ENCODE peak calls at places on chromosomes 6 and 20, in five cellular contexts. G, R, Y, W and B are unnamed samples.

GRCh38 chr6:135025775-135026174 is 28.8 kb downstream of the HBS1L start:
- DNase-seq in Y (no peak), R (no peak), W (no peak), G (no peak), B (no peak)

GRCh38 chr6:7051780-7052440 is 55.9 kb upstream of the RREB1 start:
- DNase-seq in G (peak), W (no peak), R (no peak), Y (no peak), B (no peak)

GRCh38 chr20:54029176-54029575 is 41.2 kb downstream of the BCAS1 start:
- DNase-seq in W (no peak), Y (no peak), R (no peak), G (no peak), B (no peak)

GRCh38 chr6:160861824-160862223 is 129.7 kb upstream of the MAP3K4 start:
- DNase-seq in Y (no peak), R (no peak), W (no peak), G (no peak), B (no peak)

GRCh38 chr6:137323860-137324259 is 104.7 kb upstream of the IFNGR1 start:
- DNase-seq in Y (no peak), W (no peak), R (no peak), G (no peak), B (peak)

GRCh38 chr6:56311525-56311924 is 64.1 kb upstream of the COL21A1 start:
- DNase-seq in W (no peak), G (no peak), Y (no peak), R (no peak), B (no peak)

GRCh38 chr6:108380876-108381275 is 86.0 kb downstream of the AFG1L start:
- DNase-seq in R (no peak), W (no peak), G (no peak), Y (no peak), B (no peak)

GRCh38 chr6:55433446-55434130 is 106.3 kb downstream of the GFRAL start:
- DNase-seq in Y (no peak), G (no peak), W (no peak), R (no peak), B (no peak)

GRCh38 chr6:169577236-169577635 is 124.6 kb downstream of the WDR27 start:
- DNase-seq in W (no peak), Y (no peak), G (no peak), R (no peak), B (no peak)

GRCh38 chr20:8646026-8646425 is 422.9 kb upstream of the PLCB4 start:
- DNase-seq in G (no peak), Y (no peak), W (no peak), R (no peak), B (no peak)

GRCh38 chr6:137926985-137927384 is 59.9 kb downstream of the TNFAIP3 start:
- DNase-seq in G (no peak), R (no peak), W (no peak), Y (no peak), B (no peak)

GRCh38 chr6:159983641-159984080 is 14.8 kb downstream of the IGF2R start:
- DNase-seq in W (no peak), R (no peak), Y (no peak), G (no peak), B (no peak)

GRCh38 chr6:44002591-44003344 is 124.5 kb downstream of the MRPL14 start:
- DNase-seq in G (peak), R (no peak), W (no peak), Y (no peak), B (peak)

GRCh38 chr20:38134427-38135281 is 30.4 kb downstream of the TGM2 start:
- DNase-seq in Y (peak), R (no peak), W (peak), G (peak), B (no peak)

GRCh38 chr20:38434310-38434741 is 802 bp downstream of the SNHG17 start:
- DNase-seq in G (no peak), Y (no peak), R (no peak), W (peak), B (no peak)

GRCh38 chr20:59253779-59254319 is 46.6 kb upstream of the EDN3 start:
- DNase-seq in R (no peak), Y (no peak), W (no peak), G (no peak), B (no peak)

GRCh38 chr20:5714261-5715041 is 35.8 kb upstream of the SHLD1 start:
- DNase-seq in R (no peak), W (peak), Y (peak), G (no peak), B (no peak)

GRCh38 chr20:60294627-60295026 is 336.4 kb downstream of the CDH26 start:
- DNase-seq in R (no peak), G (no peak), W (no peak), Y (no peak), B (no peak)

GRCh38 chr20:58106143-58106750 is 122.2 kb downstream of the ANKRD60 start:
- DNase-seq in W (no peak), R (no peak), G (no peak), Y (no peak), B (no peak)

GRCh38 chr6:63663882-63664281 is 28.3 kb downstream of the PHF3 start:
- DNase-seq in W (no peak), R (no peak), Y (no peak), G (no peak), B (no peak)

GRCh38 chr20:60108397-60108796 is 150.2 kb downstream of the CDH26 start:
- DNase-seq in W (no peak), Y (no peak), G (no peak), R (no peak), B (no peak)

DNA sequence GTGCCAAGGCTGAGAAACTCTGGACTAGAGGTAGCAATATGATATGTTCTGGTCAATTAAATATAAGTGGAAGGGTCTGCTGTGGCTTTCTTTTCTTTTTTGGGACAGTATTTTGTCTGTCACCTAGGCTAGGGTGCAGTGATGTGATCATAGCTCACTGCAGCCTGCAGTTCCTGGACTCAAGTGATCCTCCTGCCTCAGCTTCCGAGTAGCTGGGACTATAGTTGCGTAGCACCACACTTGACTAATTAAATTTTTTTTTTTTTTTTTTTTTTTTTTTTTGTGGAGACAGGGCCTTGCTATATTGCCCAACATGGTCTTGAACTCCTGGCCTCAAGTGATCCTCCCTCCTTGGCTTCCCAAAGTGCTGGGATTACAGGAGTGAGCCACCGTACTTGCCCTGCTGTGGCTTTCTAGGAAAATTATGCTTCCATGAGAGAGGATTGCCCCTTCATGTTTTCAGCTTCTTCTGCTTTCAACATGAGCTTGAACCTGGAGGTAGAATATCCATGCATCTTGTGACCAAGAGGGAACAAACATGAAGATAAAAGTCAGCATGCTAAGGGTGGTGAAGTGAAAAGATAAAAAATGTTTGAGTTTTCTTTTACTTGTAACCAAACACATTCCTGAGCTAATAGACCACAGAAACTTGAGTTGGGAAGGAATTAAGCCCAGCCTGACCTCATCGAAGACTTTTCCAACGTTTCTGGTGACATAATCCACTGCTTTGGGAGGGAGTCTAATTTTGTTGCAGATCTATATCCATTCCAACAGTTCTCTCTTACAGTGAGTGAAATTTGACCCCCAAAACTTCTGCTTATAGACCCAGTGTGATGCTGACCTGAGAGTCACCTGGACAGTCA is 75.1 kb downstream of the CARMIL1 start:
- DNase-seq in W (no peak), R (no peak), G (no peak), Y (no peak), B (no peak)
- TF ChIP-seq ESRRA in W (no peak), R (no peak), G (no peak), Y (no peak), B (no peak)

GRCh38 chr20:35005463-35005961 is 49.8 kb downstream of the MYH7B start:
- DNase-seq in G (peak), R (no peak), W (no peak), Y (no peak), B (no peak)
- TF ChIP-seq ESRRA in G (no peak), R (no peak), W (no peak), Y (no peak), B (no peak)

DNA sequence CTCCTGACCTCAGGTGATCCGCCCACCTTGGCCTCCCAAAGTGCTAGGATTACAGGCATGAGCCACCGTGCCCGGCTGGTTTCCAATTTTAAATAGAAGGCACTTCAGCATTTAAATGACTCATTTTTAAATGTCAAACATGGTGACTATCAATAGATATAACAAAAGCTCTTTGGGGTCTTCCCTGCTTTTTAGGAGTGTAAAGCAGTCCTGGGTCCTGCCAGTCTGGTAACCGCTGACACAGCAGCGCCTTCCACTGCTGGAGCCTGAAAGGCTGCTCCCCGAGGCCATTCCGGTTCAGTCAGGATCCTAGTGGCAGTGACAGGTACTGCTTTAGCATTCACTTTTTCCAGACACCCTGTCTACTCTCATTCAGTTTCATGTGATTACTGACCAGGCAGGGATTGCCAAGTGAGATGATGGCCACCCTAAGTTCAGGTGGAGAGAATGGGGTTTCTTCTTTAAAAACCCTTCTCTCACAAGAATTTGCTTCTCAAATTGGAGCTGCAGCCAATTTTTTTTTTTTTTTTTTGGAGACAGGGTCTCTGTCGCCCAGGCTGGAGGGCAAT is 5.1 kb downstream of the DIDO1 start:
- DNase-seq in W (peak), Y (peak), R (no peak), G (peak), B (peak)
- TF ChIP-seq ESRRA in W (no peak), Y (no peak), R (no peak), G (no peak), B (no peak)

DNA sequence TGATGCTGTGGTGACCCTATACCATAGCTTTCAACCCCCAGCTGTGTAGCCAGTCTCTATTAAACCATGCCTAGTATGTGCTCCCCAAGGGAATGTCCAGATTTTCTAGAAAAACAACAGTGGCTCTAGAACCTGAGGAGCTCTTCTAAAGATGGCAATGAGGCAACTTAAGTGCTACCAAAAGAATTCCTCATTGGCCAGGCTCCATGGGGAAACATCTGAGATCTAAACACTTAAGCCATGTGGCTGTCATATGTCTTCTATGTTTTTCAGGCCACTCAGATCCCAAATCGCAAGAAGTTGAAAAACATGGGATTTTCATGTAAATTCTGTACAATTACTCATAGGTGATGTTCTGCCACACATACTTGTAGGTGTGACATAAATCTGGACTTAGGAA is 191.1 kb downstream of the TPBG start:
- DNase-seq in W (no peak), R (no peak), Y (no peak), G (no peak), B (no peak)
- TF ChIP-seq ESRRA in W (no peak), R (no peak), Y (no peak), G (no peak), B (no peak)